ENCODE peak calls at places on chromosomes 12 and 14, in seven cellular contexts. D is SK-N-SH, Z is HCT116, Q is H1, G is Panc1, J is GM12878, W is HepG2. F is an unnamed sample.

GRCh38 chr12:116201908-116202307 is 75.6 kb downstream of the MED13L start:
- DNase-seq in Q (no peak), Z (no peak), D (no peak), J (no peak), G (no peak), W (no peak), F (no peak)

GRCh38 chr14:56490379-56490778 is 89.2 kb upstream of the TMEM260 start:
- DNase-seq in G (no peak), Z (peak), J (no peak), W (peak), D (peak), Q (no peak), F (no peak)

GRCh38 chr14:24087004-24087403 is 7.1 kb upstream of the PCK2 start:
- DNase-seq in D (no peak), W (no peak), J (no peak), G (no peak), Z (no peak), Q (no peak), F (no peak)

GRCh38 chr14:70731447-70732239 is 77.7 kb downstream of the MAP3K9 start:
- DNase-seq in J (no peak), D (no peak), G (no peak), Z (no peak), W (no peak), Q (no peak), F (no peak)

GRCh38 chr12:117356048-117356447 is 5.4 kb downstream of the NOS1 start:
- DNase-seq in D (no peak), Z (no peak), W (no peak), G (no peak), J (no peak), Q (no peak), F (no peak)

GRCh38 chr12:131701705-131702572 is 9.0 kb upstream of the SFSWAP start:
- DNase-seq in J (no peak), Z (no peak), Q (no peak), W (no peak), D (no peak), G (no peak), F (no peak)

GRCh38 chr14:77053046-77053841 is 24.7 kb upstream of the IRF2BPL start:
- DNase-seq in Q (peak), W (peak), G (no peak), D (peak), Z (no peak), J (no peak), F (peak)

GRCh38 chr12:57769594-57769993 is 2.3 kb downstream of the METTL1 start:
- DNase-seq in W (no peak), D (no peak), Z (no peak), G (no peak), Q (no peak), J (no peak), F (no peak)

GRCh38 chr14:64656986-64657385 is 47.2 kb upstream of the PLEKHG3 start:
- DNase-seq in Z (no peak), G (no peak), D (no peak), W (no peak), Q (no peak), J (no peak), F (no peak)

GRCh38 chr14:52279405-52279804 is 11.9 kb downstream of the PTGDR start:
- DNase-seq in Z (no peak), Q (no peak), W (no peak), G (no peak), J (no peak), D (no peak), F (no peak)

GRCh38 chr14:89640141-89640540 is 223.1 kb upstream of the FOXN3 start:
- DNase-seq in G (no peak), D (no peak), Q (no peak), W (no peak), J (no peak), Z (no peak), F (no peak)

GRCh38 chr12:30788754-30789153 is 34.0 kb upstream of the CAPRIN2 start:
- DNase-seq in G (no peak), D (no peak), Q (no peak), Z (no peak), J (no peak), W (no peak), F (no peak)

GRCh38 chr14:70555890-70556289 is 21.1 kb upstream of the ADAM20 start:
- DNase-seq in W (no peak), D (no peak), G (no peak), Q (no peak), J (no peak), Z (no peak), F (no peak)

GRCh38 chr14:92646952-92647461 is 101.4 kb downstream of the LGMN start:
- DNase-seq in J (no peak), D (no peak), Z (no peak), Q (no peak), W (no peak), G (no peak), F (no peak)

GRCh38 chr12:109888179-109889020 is 8.1 kb upstream of the GLTP start:
- DNase-seq in Z (peak), J (peak), D (no peak), Q (no peak), G (peak), W (no peak), F (no peak)

GRCh38 chr12:12560587-12561304 is 1.9 kb downstream of the DUSP16 start:
- DNase-seq in G (no peak), Z (no peak), J (peak), D (peak), Q (no peak), W (peak), F (no peak)

GRCh38 chr12:15982071-15982470 is 70.9 kb downstream of the DERA start:
- DNase-seq in W (no peak), G (no peak), J (no peak), Z (no peak), D (no peak), Q (no peak), F (no peak)

GRCh38 chr12:94760786-94761185 is 110.4 kb upstream of the TMCC3 start:
- DNase-seq in J (no peak), G (no peak), Z (no peak), D (no peak), Q (no peak), W (no peak), F (no peak)

GRCh38 chr14:102848830-102849521 is 71.7 kb downstream of the TRAF3 start:
- DNase-seq in G (no peak), D (peak), W (no peak), Z (no peak), Q (no peak), J (no peak), F (no peak)

GRCh38 chr12:78430501-78430900 is 434.1 kb upstream of the SYT1 start:
- DNase-seq in J (no peak), Z (no peak), D (no peak), G (no peak), W (no peak), Q (no peak), F (no peak)

GRCh38 chr12:108193922-108194321 is 64.8 kb downstream of the WSCD2 start:
- DNase-seq in J (no peak), D (peak), Q (peak), G (no peak), W (peak), Z (peak), F (peak)

GRCh38 chr12:120072472-120072871 is 44.1 kb downstream of the RAB35 start:
- DNase-seq in D (no peak), Z (no peak), G (no peak), J (no peak), Q (no peak), W (no peak), F (no peak)

GRCh38 chr12:130916251-130916911 is 37.3 kb upstream of the ADGRD1 start:
- DNase-seq in Q (peak), D (peak), J (peak), Z (peak), W (peak), G (peak), F (peak)

GRCh38 chr12:101407054-101407437 is 526 bp downstream of the ARL1 start:
- DNase-seq in W (peak), J (no peak), G (no peak), D (no peak), Z (no peak), Q (no peak), F (no peak)

GRCh38 chr14:70934502-70935134 is 27.4 kb downstream of the PCNX1 start:
- DNase-seq in W (peak), J (peak), D (no peak), Q (no peak), Z (no peak), G (no peak), F (no peak)

GRCh38 chr12:58412466-58412865 is 471.1 kb downstream of the ATP23 start:
- DNase-seq in Z (no peak), D (no peak), G (no peak), Q (no peak), J (no peak), W (no peak), F (no peak)

GRCh38 chr12:55681142-55682077 is 26.3 kb downstream of the ITGA7 start:
- DNase-seq in Q (peak), W (peak), Z (peak), D (no peak), J (no peak), G (no peak), F (no peak)

GRCh38 chr14:64196668-64197411 is 97.3 kb downstream of the ESR2 start:
- DNase-seq in W (no peak), J (no peak), G (no peak), D (peak), Z (no peak), Q (peak), F (no peak)

GRCh38 chr12:12776261-12776660 is 9.2 kb upstream of the APOLD1 start:
- DNase-seq in Z (no peak), W (peak), Q (no peak), J (no peak), G (no peak), D (no peak), F (no peak)

GRCh38 chr14:88798161-88798560 is 5.4 kb upstream of the EML5 start:
- DNase-seq in Q (no peak), Z (no peak), D (no peak), J (no peak), W (no peak), G (no peak), F (no peak)

GRCh38 chr14:101008631-101009336 is 105.3 kb upstream of the RTL1 start:
- DNase-seq in Q (no peak), W (no peak), Z (no peak), G (no peak), D (no peak), J (no peak), F (no peak)

GRCh38 chr12:14955876-14956811 is 5.3 kb downstream of the ARHGDIB start:
- DNase-seq in W (no peak), J (peak), Z (no peak), D (no peak), G (no peak), Q (no peak), F (no peak)

DNA sequence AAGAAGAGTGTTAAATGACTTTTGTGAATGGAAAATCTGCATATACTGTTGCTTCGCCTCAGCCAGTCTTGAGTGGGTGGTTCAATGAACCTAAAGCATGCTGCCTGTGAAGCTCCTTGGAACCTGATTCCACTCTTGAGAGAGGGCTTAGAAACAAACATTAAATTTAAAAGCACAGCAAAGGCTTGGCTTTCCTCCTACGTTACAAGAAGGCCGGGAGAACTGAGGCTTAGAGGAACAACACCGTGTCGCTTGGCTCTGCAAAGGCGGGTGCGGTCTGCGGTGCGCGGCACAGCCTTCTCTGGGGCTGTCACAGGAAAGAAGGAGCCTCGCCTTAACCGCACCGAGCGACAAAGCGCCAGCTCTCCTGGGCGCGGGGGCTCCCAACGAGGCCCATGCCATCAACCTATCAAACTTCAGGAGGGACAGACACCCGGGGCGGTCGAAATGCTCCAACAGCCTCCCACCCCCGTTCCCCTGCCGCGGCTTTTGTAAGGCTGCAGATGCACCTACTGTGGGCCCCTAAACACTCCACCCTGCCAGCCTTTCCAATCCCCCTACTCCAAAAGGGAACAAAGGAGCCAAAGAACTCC is 791 bp downstream of the OSBPL8 start:
- DNase-seq in Q (no peak), J (no peak), D (peak), Z (no peak), W (peak), G (no peak), F (peak)
- TF ChIP-seq SIN3A in Q (no peak), J (peak), D (no peak), Z (no peak), W (no peak), G (no peak), F (peak)

GRCh38 chr12:96487214-96487613 is 2.2 kb upstream of the CFAP54 start:
- DNase-seq in J (no peak), D (no peak), W (no peak), Q (no peak), Z (no peak), G (peak), F (no peak)
- TF ChIP-seq SIN3A in J (no peak), D (no peak), W (no peak), Q (no peak), Z (no peak), G (no peak), F (no peak)

GRCh38 chr12:75712223-75712622 is 200.8 kb upstream of the KRR1 start:
- DNase-seq in Q (no peak), Z (peak), G (peak), J (no peak), W (peak), D (no peak), F (no peak)

GRCh38 chr12:75711276-75711675 is 199.9 kb upstream of the KRR1 start:
- DNase-seq in G (no peak), Q (no peak), J (no peak), Z (no peak), D (no peak), W (no peak), F (no peak)

GRCh38 chr12:75709474-75709873 is 198.1 kb upstream of the KRR1 start:
- DNase-seq in W (no peak), Z (no peak), Q (no peak), J (no peak), G (no peak), D (no peak), F (no peak)

GRCh38 chr12:75708829-75709228 is 197.4 kb upstream of the KRR1 start:
- DNase-seq in Q (no peak), J (no peak), W (peak), Z (no peak), G (no peak), D (no peak), F (no peak)

GRCh38 chr12:75710361-75711069 is 199.1 kb upstream of the KRR1 start:
- DNase-seq in W (peak), Z (no peak), D (no peak), Q (no peak), G (no peak), J (no peak), F (no peak)
- TF ChIP-seq SIN3A in W (no peak), Z (no peak), D (no peak), Q (no peak), G (no peak), J (no peak), F (no peak)

DNA sequence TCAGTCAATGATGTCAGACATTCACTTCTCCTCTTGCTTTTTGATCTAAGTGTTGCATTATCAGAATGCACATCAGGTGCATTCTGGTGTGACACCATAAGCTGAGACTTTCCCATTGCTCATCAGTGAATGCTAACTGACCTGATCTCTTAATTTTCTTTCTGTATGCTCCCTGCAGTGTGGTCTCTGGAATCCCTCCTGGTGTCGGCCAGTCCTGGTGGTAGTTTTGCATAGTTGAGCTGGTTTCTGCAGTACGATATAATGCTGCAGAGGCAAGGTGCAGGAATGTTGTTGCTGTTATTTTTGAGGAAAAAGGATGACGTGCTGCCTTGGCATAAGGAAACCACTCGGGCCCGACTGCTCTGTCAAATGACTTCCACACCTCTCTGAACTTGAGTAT is 11.0 kb upstream of the SRP54 start:
- DNase-seq in W (no peak), G (peak), J (no peak), D (no peak), Z (no peak), Q (no peak), F (no peak)
- TF ChIP-seq SIN3A in W (no peak), G (no peak), J (no peak), D (no peak), Z (no peak), Q (no peak), F (no peak)

GRCh38 chr12:93679308-93679933 is 2.2 kb downstream of the CRADD start:
- DNase-seq in J (no peak), D (no peak), W (no peak), Q (no peak), Z (no peak), G (no peak), F (no peak)

GRCh38 chr12:93674386-93674785 is 2.8 kb upstream of the CRADD start:
- DNase-seq in Z (no peak), Q (no peak), J (no peak), G (no peak), W (no peak), D (no peak), F (no peak)

GRCh38 chr12:93677195-93678064 is at the start of gene CRADD:
- DNase-seq in G (peak), W (peak), D (peak), Z (peak), J (peak), Q (peak), F (peak)

GRCh38 chr12:93678779-93679178 is 1.6 kb downstream of the CRADD start:
- DNase-seq in D (no peak), J (no peak), Z (no peak), W (no peak), Q (no peak), G (no peak), F (no peak)

GRCh38 chr12:93676408-93677194 is 574 bp upstream of the CRADD start:
- DNase-seq in J (no peak), Q (no peak), D (no peak), Z (no peak), G (no peak), W (no peak), F (no peak)
- TF ChIP-seq SIN3A in J (no peak), Q (no peak), D (no peak), Z (no peak), G (no peak), W (no peak), F (no peak)

GRCh38 chr12:28766398-28766797 is 382.7 kb upstream of the FAR2 start:
- DNase-seq in Q (no peak), J (no peak), G (no peak), D (peak), W (no peak), Z (no peak), F (no peak)
- TF ChIP-seq SIN3A in Q (no peak), J (no peak), G (no peak), D (no peak), W (no peak), Z (no peak), F (no peak)

GRCh38 chr14:94225460-94225989 is 51.4 kb downstream of the PPP4R4 start:
- DNase-seq in G (no peak), J (no peak), W (no peak), D (peak), Q (no peak), Z (no peak), F (no peak)

DNA sequence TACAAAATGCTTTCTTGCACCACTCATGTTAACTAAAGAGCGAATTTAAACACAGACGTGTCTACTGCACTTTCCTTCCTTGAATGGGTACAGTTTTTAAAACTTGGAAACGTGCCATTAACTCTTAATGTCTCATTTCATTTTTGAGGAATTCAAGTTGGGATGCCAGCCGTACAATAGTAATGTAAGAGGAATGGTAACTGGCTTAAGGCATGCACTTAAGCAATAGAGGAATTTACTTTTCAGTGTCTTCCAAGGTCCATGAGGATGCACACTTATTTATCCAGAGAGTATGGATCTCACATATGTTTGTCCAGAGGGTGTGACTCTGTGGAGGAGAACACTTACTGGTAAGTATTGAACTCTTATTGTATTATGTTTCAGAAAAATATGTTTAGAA is 52.9 kb downstream of the PPP4R4 start:
- DNase-seq in W (no peak), J (no peak), Z (no peak), G (no peak), Q (no peak), D (no peak), F (no peak)
- TF ChIP-seq SIN3A in W (no peak), J (no peak), Z (no peak), G (no peak), Q (no peak), D (no peak), F (no peak)

GRCh38 chr14:104467641-104468040 is 111.9 kb upstream of the C14orf180 start:
- DNase-seq in Q (no peak), D (no peak), G (no peak), Z (no peak), J (no peak), W (no peak), F (no peak)
- TF ChIP-seq SIN3A in Q (no peak), D (no peak), G (no peak), Z (no peak), J (no peak), W (no peak), F (no peak)

DNA sequence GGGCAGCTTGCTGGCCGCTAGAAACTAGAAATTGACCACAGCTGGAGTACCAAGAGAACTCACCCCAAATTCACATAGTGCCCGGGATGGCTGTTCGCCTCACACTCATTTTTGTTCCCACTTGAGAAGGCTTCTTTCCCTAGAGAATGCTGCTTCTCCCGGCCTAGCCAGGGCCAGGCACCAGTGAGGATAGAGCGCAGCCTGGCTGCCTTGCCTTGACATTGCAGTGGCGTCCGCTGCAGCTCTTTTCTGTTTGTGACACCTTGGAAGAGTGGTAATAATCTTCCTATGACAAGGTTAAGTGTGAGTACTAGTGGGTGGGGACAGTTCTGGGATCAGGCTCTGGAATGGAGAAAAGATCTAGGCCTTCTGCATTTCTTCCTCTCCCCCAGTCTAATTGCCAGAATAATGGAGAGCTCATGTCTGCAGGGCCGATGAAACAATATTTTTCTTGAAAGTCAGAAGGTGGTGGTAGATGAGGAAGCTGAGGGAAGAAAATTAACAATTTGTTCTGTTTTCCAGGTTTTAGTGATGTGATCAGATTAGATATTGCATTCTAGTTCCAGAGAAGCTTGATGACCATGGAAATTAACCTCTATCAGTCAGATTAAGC is 3.7 kb downstream of the TMEM253 start:
- DNase-seq in Z (peak), G (peak), W (no peak), Q (no peak), J (no peak), D (peak), F (peak)
- TF ChIP-seq SIN3A in Z (no peak), G (no peak), W (peak), Q (no peak), J (no peak), D (no peak), F (no peak)

GRCh38 chr14:98704441-98704840 is 567.6 kb downstream of the BCL11B start:
- DNase-seq in D (no peak), J (no peak), G (no peak), W (no peak), Q (no peak), Z (no peak), F (no peak)
- TF ChIP-seq SIN3A in D (no peak), J (no peak), G (no peak), W (no peak), Q (no peak), Z (no peak), F (no peak)

F was measured in K562.